ENCODE peak calls at places on chromosomes 1 and 21, in four cellular contexts. One of them, this sample, is unnamed.

GRCh38 chr1:84583648-84584047 is 9.4 kb upstream of the CTBS start:
- DNase-seq in KG1: no peak
- DNase-seq in GM19239: no peak
- DNase-seq in NCI-H2171 treated with DMSO at 0.1 percent for 48 hours: no peak
- DNase-seq in this sample: no peak

GRCh38 chr21:46024983-46025860 is 43.7 kb downstream of the COL6A1 start:
- DNase-seq in NCI-H2171 treated with DMSO at 0.1 percent for 48 hours: no peak
- DNase-seq in GM19239: no peak
- DNase-seq in KG1: no peak
- DNase-seq in this sample: no peak

GRCh38 chr1:100626397-100626796 is 88.5 kb downstream of the GPR88 start:
- DNase-seq in KG1: peak
- DNase-seq in NCI-H2171 treated with DMSO at 0.1 percent for 48 hours: no peak
- DNase-seq in GM19239: no peak
- DNase-seq in this sample: no peak

GRCh38 chr1:6427445-6428390 is 3.1 kb downstream of the ESPN start:
- DNase-seq in NCI-H2171 treated with DMSO at 0.1 percent for 48 hours: peak
- DNase-seq in KG1: no peak
- DNase-seq in GM19239: no peak
- DNase-seq in this sample: no peak

GRCh38 chr1:10708807-10709523 is 87.5 kb downstream of the CASZ1 start:
- DNase-seq in GM19239: no peak
- DNase-seq in KG1: no peak
- DNase-seq in NCI-H2171 treated with DMSO at 0.1 percent for 48 hours: no peak
- DNase-seq in this sample: no peak

GRCh38 chr1:174743654-174744561 is 255.8 kb upstream of the CACYBP start:
- DNase-seq in KG1: peak
- DNase-seq in GM19239: no peak
- DNase-seq in NCI-H2171 treated with DMSO at 0.1 percent for 48 hours: peak
- DNase-seq in this sample: no peak

GRCh38 chr1:19646366-19646765 is 2.3 kb downstream of the NBL1 start:
- DNase-seq in GM19239: no peak
- DNase-seq in NCI-H2171 treated with DMSO at 0.1 percent for 48 hours: no peak
- DNase-seq in KG1: no peak
- DNase-seq in this sample: no peak

GRCh38 chr1:199551967-199552565 is 475.4 kb upstream of the NR5A2 start:
- DNase-seq in NCI-H2171 treated with DMSO at 0.1 percent for 48 hours: peak
- DNase-seq in KG1: peak
- DNase-seq in GM19239: no peak
- DNase-seq in this sample: peak

GRCh38 chr1:210024996-210025395 is 87.0 kb downstream of the SYT14 start:
- DNase-seq in KG1: no peak
- DNase-seq in NCI-H2171 treated with DMSO at 0.1 percent for 48 hours: no peak
- DNase-seq in GM19239: no peak
- DNase-seq in this sample: no peak

GRCh38 chr1:6313382-6314265 is 52.7 kb upstream of the GPR153 start:
- DNase-seq in GM19239: no peak
- DNase-seq in KG1: no peak
- DNase-seq in NCI-H2171 treated with DMSO at 0.1 percent for 48 hours: peak
- DNase-seq in this sample: no peak

GRCh38 chr21:32143222-32143939 is 135.5 kb downstream of the MIS18A start:
- DNase-seq in KG1: no peak
- DNase-seq in GM19239: no peak
- DNase-seq in NCI-H2171 treated with DMSO at 0.1 percent for 48 hours: no peak
- DNase-seq in this sample: no peak

GRCh38 chr1:56890229-56890628 is 35.6 kb downstream of the C8A start:
- DNase-seq in NCI-H2171 treated with DMSO at 0.1 percent for 48 hours: no peak
- DNase-seq in KG1: no peak
- DNase-seq in GM19239: no peak
- DNase-seq in this sample: no peak

GRCh38 chr1:41707793-41708192 is 210.9 kb downstream of the HIVEP3 start:
- DNase-seq in NCI-H2171 treated with DMSO at 0.1 percent for 48 hours: no peak
- DNase-seq in KG1: no peak
- DNase-seq in GM19239: no peak
- DNase-seq in this sample: no peak

GRCh38 chr1:12604114-12604874 is 13.7 kb downstream of the DHRS3 start:
- DNase-seq in GM19239: no peak
- DNase-seq in KG1: no peak
- DNase-seq in NCI-H2171 treated with DMSO at 0.1 percent for 48 hours: peak
- DNase-seq in this sample: no peak

GRCh38 chr1:157626099-157626498 is 28.2 kb upstream of the FCRL4 start:
- DNase-seq in KG1: no peak
- DNase-seq in NCI-H2171 treated with DMSO at 0.1 percent for 48 hours: no peak
- DNase-seq in GM19239: peak
- DNase-seq in this sample: no peak

GRCh38 chr1:54228638-54229079 is 28.7 kb downstream of the MRPL37 start:
- DNase-seq in KG1: no peak
- DNase-seq in NCI-H2171 treated with DMSO at 0.1 percent for 48 hours: no peak
- DNase-seq in GM19239: no peak
- DNase-seq in this sample: no peak

GRCh38 chr1:235047331-235047871 is 81.2 kb downstream of the TOMM20 start:
- DNase-seq in NCI-H2171 treated with DMSO at 0.1 percent for 48 hours: no peak
- DNase-seq in KG1: no peak
- DNase-seq in GM19239: no peak
- DNase-seq in this sample: no peak

GRCh38 chr1:78036450-78036849 is 9.3 kb upstream of the GIPC2 start:
- DNase-seq in KG1: no peak
- DNase-seq in GM19239: no peak
- DNase-seq in NCI-H2171 treated with DMSO at 0.1 percent for 48 hours: no peak
- DNase-seq in this sample: no peak

GRCh38 chr1:77513839-77514763 is 168.4 kb downstream of the ZZZ3 start:
- DNase-seq in GM19239: no peak
- DNase-seq in NCI-H2171 treated with DMSO at 0.1 percent for 48 hours: no peak
- DNase-seq in KG1: no peak
- DNase-seq in this sample: peak

GRCh38 chr1:36163426-36163825 is 7.5 kb downstream of the MAP7D1 start:
- DNase-seq in NCI-H2171 treated with DMSO at 0.1 percent for 48 hours: no peak
- DNase-seq in KG1: no peak
- DNase-seq in GM19239: no peak
- DNase-seq in this sample: no peak